ENCODE peak calls at places on chromosomes 12 and 14, in five cellular contexts. G is mammary epithelial cell, T is GM23338, Z is lower lobe of right lung, A is AG10803. O is an unnamed sample.

GRCh38 chr12:3833670-3834310 is 39.4 kb downstream of the PARP11 start:
- DNase-seq in G (no peak), T (peak), A (no peak), Z (no peak), O (no peak)

GRCh38 chr12:94650143-94651056 is at the start of gene TMCC3:
- DNase-seq in A (no peak), Z (peak), G (peak), T (peak), O (no peak)

GRCh38 chr12:71799105-71799504 is 40.5 kb upstream of the TBC1D15 start:
- DNase-seq in Z (no peak), A (peak), T (peak), G (peak), O (peak)

GRCh38 chr12:59403259-59403932 is 192.4 kb upstream of the SLC16A7 start:
- DNase-seq in T (peak), A (peak), G (peak), Z (no peak), O (peak)

GRCh38 chr12:54210400-54210790 is 21.6 kb upstream of the SMUG1 start:
- DNase-seq in Z (no peak), G (no peak), A (no peak), T (no peak), O (no peak)

GRCh38 chr14:81831128-81831815 is 297.6 kb upstream of the SEL1L start:
- DNase-seq in T (peak), G (no peak), Z (no peak), A (no peak), O (no peak)

GRCh38 chr12:124509676-124510300 is 57.6 kb downstream of the NCOR2 start:
- DNase-seq in Z (no peak), A (peak), T (no peak), G (peak), O (peak)

GRCh38 chr12:115666168-115666567 is 611.3 kb downstream of the MED13L start:
- DNase-seq in Z (no peak), G (no peak), A (no peak), T (no peak), O (no peak)

GRCh38 chr12:105272814-105273416 is 36.9 kb upstream of the APPL2 start:
- DNase-seq in G (no peak), T (no peak), Z (no peak), A (no peak), O (no peak)

GRCh38 chr12:68406134-68406576 is 74.0 kb upstream of the MDM1 start:
- DNase-seq in G (peak), T (peak), A (peak), Z (peak), O (peak)

GRCh38 chr12:126210448-126210847 is 1145.2 kb downstream of the AACS start:
- DNase-seq in Z (no peak), A (no peak), G (no peak), T (no peak), O (no peak)

GRCh38 chr14:95185452-95186392 is 28.4 kb upstream of the DICER1 start:
- DNase-seq in Z (peak), T (no peak), A (peak), G (no peak), O (peak)

GRCh38 chr12:106239951-106240335 is 7.9 kb downstream of the CKAP4 start:
- DNase-seq in Z (no peak), A (no peak), T (no peak), G (no peak), O (no peak)

GRCh38 chr12:57604454-57605307 is at the start of gene DTX3:
- DNase-seq in A (peak), G (no peak), T (peak), Z (no peak), O (peak)

GRCh38 chr12:6827437-6827894 is 741 bp upstream of the P3H3 start:
- DNase-seq in Z (peak), A (peak), T (peak), G (peak), O (peak)

DNA sequence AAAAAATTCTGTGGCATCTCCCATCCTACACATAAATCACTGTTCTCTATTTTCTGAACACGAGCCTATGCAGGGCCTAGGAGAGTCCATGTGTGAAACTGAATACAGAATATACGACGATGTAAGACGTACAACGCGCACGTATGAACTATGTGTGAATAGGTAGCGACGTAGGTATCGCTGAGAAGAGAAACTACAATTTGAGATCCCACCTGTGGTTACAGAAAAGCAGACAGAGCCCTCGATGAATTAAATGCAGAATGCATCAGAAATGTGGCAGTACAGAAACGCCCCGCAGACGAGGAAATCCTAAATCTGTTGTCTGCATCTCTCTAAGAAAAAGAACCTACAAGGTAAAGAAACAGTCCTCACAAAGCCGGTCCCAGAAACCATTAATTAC is 12.7 kb downstream of the BCL11B start:
- DNase-seq in T (no peak), A (no peak), Z (no peak), G (no peak), O (no peak)
- H3K4me3 ChIP-seq in T (no peak), A (peak), Z (no peak), G (peak), O (no peak)

GRCh38 chr12:102680296-102680695 is 199.9 kb upstream of the IGF1 start:
- DNase-seq in Z (no peak), T (no peak), G (no peak), A (no peak), O (no peak)

GRCh38 chr12:102681309-102681708 is 200.9 kb upstream of the IGF1 start:
- DNase-seq in T (no peak), A (no peak), Z (no peak), G (no peak), O (no peak)

GRCh38 chr12:102676812-102677211 is 196.4 kb upstream of the IGF1 start:
- DNase-seq in T (no peak), Z (no peak), G (no peak), A (no peak), O (no peak)

GRCh38 chr12:102673606-102674005 is 193.2 kb upstream of the IGF1 start:
- DNase-seq in A (no peak), G (no peak), T (no peak), Z (no peak), O (no peak)

DNA sequence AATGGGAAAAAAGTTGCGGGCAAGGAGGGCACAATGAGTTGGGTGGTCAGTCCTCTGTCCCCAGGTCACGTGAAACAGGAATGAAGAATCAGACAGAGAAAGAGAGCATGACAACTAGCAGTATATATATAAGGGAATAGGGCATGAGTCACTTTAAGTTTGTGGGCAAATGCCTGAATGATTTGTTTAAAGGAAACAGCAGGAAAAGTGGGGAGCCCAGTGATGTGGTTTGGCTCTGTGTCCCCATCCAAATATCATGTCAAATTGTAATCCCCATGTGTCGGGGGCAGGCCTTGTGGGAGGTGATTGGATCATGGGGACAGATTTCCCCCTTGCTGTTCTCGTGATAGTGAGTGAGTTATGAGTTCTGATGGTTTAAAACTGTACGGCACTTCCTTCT is 195.3 kb upstream of the IGF1 start:
- DNase-seq in T (no peak), G (no peak), Z (no peak), A (peak), O (peak)
- TF ChIP-seq CTCF in T (no peak), G (no peak), Z (no peak), A (no peak), O (no peak)

GRCh38 chr12:12663644-12664294 is 32.2 kb downstream of the GPR19 start:
- DNase-seq in G (no peak), T (no peak), A (no peak), Z (no peak), O (no peak)
- H3K4me3 ChIP-seq in G (no peak), T (no peak), A (no peak), Z (no peak), O (no peak)

DNA sequence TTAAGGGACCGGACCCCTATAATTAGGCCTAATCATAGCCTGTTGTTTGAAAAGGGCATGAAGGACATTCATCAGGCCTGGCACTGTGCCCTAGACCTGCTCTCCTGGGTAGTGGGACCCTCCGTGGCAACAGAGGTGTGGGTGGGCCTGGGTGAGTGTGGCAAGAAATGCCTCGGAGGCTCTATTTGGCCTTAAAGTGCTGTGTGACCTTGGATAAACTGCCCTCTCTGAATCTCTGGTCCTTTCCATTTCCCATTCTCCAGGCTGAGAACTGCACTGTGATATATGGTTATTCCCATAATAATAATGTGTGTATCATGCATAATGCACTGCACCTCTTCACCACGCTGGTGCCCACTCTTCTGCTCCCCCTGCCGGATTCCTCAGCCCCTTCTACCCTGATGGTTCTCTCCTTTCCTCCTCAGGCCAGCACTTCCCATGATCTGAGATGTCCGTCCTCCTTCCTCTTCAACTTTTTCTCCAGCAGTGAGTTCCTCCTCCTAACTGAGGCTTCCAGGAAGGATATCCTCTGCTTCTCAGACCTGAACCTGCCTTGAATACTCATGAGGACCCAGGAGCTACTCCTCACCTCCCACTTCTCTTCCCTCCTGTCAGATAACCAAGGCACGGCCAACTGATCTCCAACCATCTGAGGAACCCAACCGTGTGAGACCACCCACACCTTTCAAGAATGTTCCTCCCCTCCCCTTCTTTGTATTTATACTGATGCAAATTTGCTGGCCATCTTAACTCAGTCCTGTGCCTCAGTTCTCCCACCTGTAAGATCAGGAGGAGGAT is 111.0 kb upstream of the PZP start:
- DNase-seq in G (no peak), Z (no peak), A (no peak), T (no peak), O (no peak)
- TF ChIP-seq CTCF in G (no peak), Z (no peak), A (no peak), T (peak), O (no peak)

GRCh38 chr12:9813821-9814798 is 13.2 kb upstream of the KLRF1 start:
- DNase-seq in Z (peak), A (peak), T (peak), G (peak), O (peak)
- H3K4me3 ChIP-seq in Z (peak), A (peak), T (peak), G (peak), O (peak)

GRCh38 chr12:108980831-108981618 is 39.8 kb downstream of the SVOP start:
- DNase-seq in A (peak), T (peak), Z (no peak), G (no peak), O (peak)
- TF ChIP-seq CTCF in A (no peak), T (no peak), Z (no peak), G (no peak), O (no peak)

GRCh38 chr12:46608431-46609280 is 217.1 kb downstream of the SLC38A4 start:
- DNase-seq in T (no peak), Z (no peak), A (peak), G (peak), O (peak)
- H3K4me3 ChIP-seq in T (no peak), Z (no peak), A (no peak), G (no peak), O (no peak)